ENCODE peak calls at places on chromosomes 5 and 9, in four cellular contexts. One of them, this sample, is unnamed.

GRCh38 chr5:66498791-66499207 is 97.4 kb upstream of the MAST4 start:
- DNase-seq in brain microvascular endothelial cell: peak
- DNase-seq in kidney: no peak
- DNase-seq in NB4: peak
- DNase-seq in this sample: no peak

GRCh38 chr5:132500931-132501628 is 10.5 kb upstream of the IRF1 start:
- DNase-seq in kidney: peak
- DNase-seq in NB4: peak
- DNase-seq in brain microvascular endothelial cell: no peak
- DNase-seq in this sample: peak

GRCh38 chr5:135467051-135467625 is 15.0 kb upstream of the TIFAB start:
- DNase-seq in NB4: no peak
- DNase-seq in brain microvascular endothelial cell: no peak
- DNase-seq in kidney: peak
- DNase-seq in this sample: no peak

GRCh38 chr9:70412678-70413426 is 1.6 kb downstream of the KLF9 start:
- DNase-seq in kidney: peak
- DNase-seq in NB4: peak
- DNase-seq in brain microvascular endothelial cell: peak
- DNase-seq in this sample: peak

GRCh38 chr9:83027153-83027867 is 35.6 kb downstream of the RASEF start:
- DNase-seq in NB4: no peak
- DNase-seq in brain microvascular endothelial cell: peak
- DNase-seq in kidney: no peak
- DNase-seq in this sample: peak

GRCh38 chr5:36054646-36055045 is 12.0 kb downstream of the UGT3A2 start:
- DNase-seq in NB4: peak
- DNase-seq in brain microvascular endothelial cell: no peak
- DNase-seq in kidney: no peak
- DNase-seq in this sample: no peak

GRCh38 chr5:173883347-173883924 is 4.7 kb upstream of the CPEB4 start:
- DNase-seq in NB4: no peak
- DNase-seq in kidney: no peak
- DNase-seq in brain microvascular endothelial cell: no peak
- DNase-seq in this sample: no peak

GRCh38 chr5:53963958-53964357 is 346.4 kb downstream of the ARL15 start:
- DNase-seq in NB4: no peak
- DNase-seq in brain microvascular endothelial cell: no peak
- DNase-seq in kidney: no peak
- DNase-seq in this sample: no peak

DNA sequence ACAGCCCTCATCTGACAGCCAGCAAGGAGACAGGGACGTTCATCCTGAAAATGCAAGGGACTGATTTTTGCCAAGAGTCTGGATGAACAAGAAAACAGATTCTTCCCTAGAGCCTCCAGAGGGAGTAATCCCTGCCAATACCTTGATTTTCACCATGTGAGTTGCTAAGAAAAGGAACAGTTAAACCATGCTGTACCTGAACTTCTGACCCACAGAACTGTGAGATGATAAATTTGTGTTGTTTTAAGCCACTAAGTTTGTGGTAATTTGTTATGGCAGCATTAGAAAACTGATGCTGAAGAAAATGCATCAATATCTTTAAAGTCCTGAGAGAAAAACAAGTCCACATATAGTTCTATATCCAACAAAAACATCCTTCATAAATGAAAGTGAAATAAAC is 153.9 kb upstream of the ADAMTSL1 start:
- DNase-seq in brain microvascular endothelial cell: no peak
- DNase-seq in NB4: no peak
- DNase-seq in kidney: no peak
- DNase-seq in this sample: no peak
- TF ChIP-seq CTCF in brain microvascular endothelial cell: peak
- TF ChIP-seq CTCF in NB4: no peak
- TF ChIP-seq CTCF in kidney: no peak
- TF ChIP-seq CTCF in this sample: peak

GRCh38 chr9:104494808-104495207 is 9.3 kb upstream of the OR13F1 start:
- DNase-seq in brain microvascular endothelial cell: no peak
- DNase-seq in kidney: no peak
- DNase-seq in NB4: peak
- DNase-seq in this sample: no peak
- TF ChIP-seq CTCF in brain microvascular endothelial cell: peak
- TF ChIP-seq CTCF in kidney: no peak
- TF ChIP-seq CTCF in NB4: no peak
- TF ChIP-seq CTCF in this sample: no peak

DNA sequence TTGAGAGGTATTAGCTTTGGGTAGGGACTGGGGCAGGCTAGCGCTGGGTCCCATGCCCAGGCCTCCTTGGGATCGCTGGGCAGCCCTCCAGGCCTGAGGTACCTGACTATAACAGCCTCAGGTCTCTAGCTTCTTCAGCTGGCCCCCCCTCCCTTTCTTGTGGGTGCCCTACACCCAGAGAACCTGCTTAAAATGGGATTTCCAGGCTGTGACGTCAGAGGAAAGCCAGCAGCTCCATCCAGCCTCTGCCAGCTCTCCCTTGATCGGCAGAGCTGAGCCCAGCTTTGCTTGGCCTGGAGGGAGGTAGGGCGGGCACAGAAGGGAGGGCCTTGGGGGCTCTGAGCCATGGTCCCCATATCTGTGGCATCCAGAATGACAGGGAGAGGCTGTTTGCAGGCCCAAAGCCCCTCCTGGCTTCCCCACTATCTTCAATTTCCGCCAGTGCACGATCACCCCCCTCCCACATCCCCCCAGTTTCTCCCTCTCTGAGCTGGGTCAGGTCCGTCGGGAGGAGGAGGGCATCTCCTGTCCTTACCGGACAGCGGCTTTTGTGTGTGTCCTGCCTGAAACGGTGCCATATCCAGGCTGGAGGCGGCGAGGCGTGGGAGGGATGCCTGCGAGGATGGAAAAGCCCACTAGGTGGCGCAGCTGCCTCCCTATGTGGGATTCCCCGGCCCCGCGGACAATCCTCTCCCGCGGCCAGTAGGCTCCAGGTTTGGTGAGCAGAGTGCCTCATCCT is 10.8 kb downstream of the REEP2 start:
- DNase-seq in kidney: peak
- DNase-seq in brain microvascular endothelial cell: peak
- DNase-seq in NB4: peak
- DNase-seq in this sample: peak
- TF ChIP-seq CTCF in kidney: peak
- TF ChIP-seq CTCF in brain microvascular endothelial cell: peak
- TF ChIP-seq CTCF in NB4: peak
- TF ChIP-seq CTCF in this sample: peak

DNA sequence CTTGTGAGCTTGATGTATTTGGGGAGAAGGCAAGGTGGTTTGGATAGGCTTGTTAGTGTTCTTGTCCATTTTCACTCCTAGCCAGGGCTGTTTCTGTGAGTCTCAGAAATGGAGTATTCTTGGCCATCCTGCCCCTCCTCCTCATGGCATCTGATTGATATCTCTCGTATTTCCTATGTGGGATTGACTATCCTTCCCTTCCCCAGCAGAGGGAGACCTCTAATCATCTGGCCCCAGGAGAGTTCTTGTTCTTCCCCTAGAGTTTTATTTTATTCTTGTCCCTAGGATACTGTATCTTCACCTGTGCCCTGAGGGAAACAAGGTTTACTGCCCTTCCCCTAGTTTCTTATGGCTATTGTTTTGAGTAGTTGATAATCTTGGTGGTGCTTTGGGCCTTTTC is 114.4 kb downstream of the VPS13A start:
- DNase-seq in NB4: peak
- DNase-seq in brain microvascular endothelial cell: peak
- DNase-seq in kidney: no peak
- DNase-seq in this sample: peak
- TF ChIP-seq CTCF in NB4: peak
- TF ChIP-seq CTCF in brain microvascular endothelial cell: peak
- TF ChIP-seq CTCF in kidney: no peak
- TF ChIP-seq CTCF in this sample: peak

GRCh38 chr5:5271606-5272321 is 131.6 kb downstream of the ADAMTS16 start:
- DNase-seq in brain microvascular endothelial cell: peak
- DNase-seq in kidney: no peak
- DNase-seq in NB4: no peak
- DNase-seq in this sample: no peak
- TF ChIP-seq CTCF in brain microvascular endothelial cell: no peak
- TF ChIP-seq CTCF in kidney: no peak
- TF ChIP-seq CTCF in NB4: no peak
- TF ChIP-seq CTCF in this sample: no peak